ENCODE peak calls at places on chromosome 20, in five cellular contexts. R is right cardiac atrium, J is PC-9, C is pancreas, B is AG04450. D is an unnamed sample.

GRCh38 chr20:17446171-17446570 is 85.0 kb downstream of the BFSP1 start:
- DNase-seq in R (no peak), J (no peak), C (no peak), B (no peak), D (no peak)

GRCh38 chr20:54291339-54292060 is 83.6 kb downstream of the PFDN4 start:
- DNase-seq in R (no peak), J (no peak), C (no peak), B (no peak), D (no peak)

GRCh38 chr20:2394411-2395055 is 13.8 kb downstream of the TGM6 start:
- DNase-seq in R (no peak), J (no peak), C (no peak), B (no peak), D (no peak)

GRCh38 chr20:57581202-57582028 is 20.5 kb downstream of the PCK1 start:
- DNase-seq in R (no peak), J (no peak), C (no peak), B (no peak), D (peak; percentile 38)

GRCh38 chr20:32463642-32464400 is 105.7 kb downstream of the ASXL1 start:
- DNase-seq in R (peak; percentile 32), J (no peak), C (peak; percentile 78), B (no peak), D (no peak)

GRCh38 chr20:17172826-17173420 is 53.9 kb upstream of the PCSK2 start:
- DNase-seq in R (no peak), J (no peak), C (no peak), B (no peak), D (no peak)

GRCh38 chr20:58822175-58822574 is 28.5 kb downstream of the GNAS-AS1 start:
- DNase-seq in R (no peak), J (no peak), C (no peak), B (no peak), D (no peak)

GRCh38 chr20:14336667-14337066 is 745 bp downstream of the FLRT3 start:
- DNase-seq in R (no peak), J (no peak), C (peak; percentile 14), B (no peak), D (no peak)

GRCh38 chr20:11755071-11755881 is 162.4 kb upstream of the BTBD3 start:
- DNase-seq in R (no peak), J (no peak), C (no peak), B (no peak), D (no peak)

GRCh38 chr20:36666181-36666740 is 20.3 kb upstream of the SLA2 start:
- DNase-seq in R (no peak), J (no peak), C (no peak), B (no peak), D (no peak)

GRCh38 chr20:43820742-43821330 is 93.8 kb upstream of the TOX2 start:
- DNase-seq in R (no peak), J (peak; percentile 23), C (no peak), B (no peak), D (no peak)

GRCh38 chr20:3276400-3277015 is 37.5 kb upstream of the SLC4A11 start:
- DNase-seq in R (no peak), J (peak; percentile 36), C (no peak), B (no peak), D (no peak)

GRCh38 chr20:56788671-56789610 is 159.8 kb downstream of the TFAP2C start:
- DNase-seq in R (no peak), J (peak; percentile 19), C (no peak), B (no peak), D (no peak)

GRCh38 chr20:40438161-40438835 is 250.7 kb downstream of the MAFB start:
- DNase-seq in R (no peak), J (no peak), C (no peak), B (no peak), D (no peak)

GRCh38 chr20:37745553-37745952 is 51.7 kb downstream of the CTNNBL1 start:
- DNase-seq in R (no peak), J (no peak), C (no peak), B (no peak), D (no peak)

GRCh38 chr20:59666586-59666985 is 62.2 kb downstream of the PHACTR3 start:
- DNase-seq in R (no peak), J (no peak), C (no peak), B (no peak), D (no peak)

GRCh38 chr20:38450412-38450975 is 15.4 kb upstream of the SNHG17 start:
- DNase-seq in R (no peak), J (no peak), C (no peak), B (no peak), D (no peak)

GRCh38 chr20:47353697-47354387 is 2.7 kb downstream of the ZMYND8 start:
- DNase-seq in R (no peak), J (no peak), C (no peak), B (no peak), D (no peak)

GRCh38 chr20:38970302-38970701 is 8.2 kb downstream of the DHX35 start:
- DNase-seq in R (no peak), J (no peak), C (no peak), B (no peak), D (no peak)

GRCh38 chr20:51800769-51801219 is 1.5 kb downstream of the SALL4 start:
- DNase-seq in R (no peak), J (peak; percentile 20), C (peak; percentile 33), B (no peak), D (no peak)

GRCh38 chr20:53487453-53487852 is 106.2 kb downstream of the ZNF217 start:
- DNase-seq in R (no peak), J (no peak), C (no peak), B (no peak), D (no peak)

GRCh38 chr20:41392871-41393704 is 26.5 kb upstream of the EMILIN3 start:
- DNase-seq in R (peak; percentile 71), J (peak; percentile 53), C (no peak), B (no peak), D (no peak)

GRCh38 chr20:41526327-41526726 is 91.8 kb downstream of the CHD6 start:
- DNase-seq in R (no peak), J (no peak), C (no peak), B (no peak), D (no peak)

GRCh38 chr20:54657268-54657826 is 182.0 kb downstream of the DOK5 start:
- DNase-seq in R (no peak), J (no peak), C (no peak), B (no peak), D (no peak)

GRCh38 chr20:54611701-54612487 is 136.5 kb downstream of the DOK5 start:
- DNase-seq in R (no peak), J (no peak), C (no peak), B (no peak), D (no peak)

GRCh38 chr20:50721881-50722281 is 9.5 kb upstream of the PARD6B start:
- DNase-seq in R (peak; percentile 69), J (no peak), C (no peak), B (no peak), D (no peak)

GRCh38 chr20:35833271-35833670 is 61.5 kb downstream of the PHF20 start:
- DNase-seq in R (no peak), J (no peak), C (no peak), B (no peak), D (no peak)

GRCh38 chr20:57662028-57662312 is 41.7 kb upstream of the ZBP1 start:
- DNase-seq in R (no peak), J (no peak), C (no peak), B (no peak), D (no peak)

GRCh38 chr20:50868509-50869495 is 62.4 kb downstream of the ADNP start:
- DNase-seq in R (no peak), J (no peak), C (no peak), B (no peak), D (no peak)

GRCh38 chr20:32681175-32682084 is 7.7 kb upstream of the C20orf203 start:
- DNase-seq in R (no peak), J (peak; percentile 76), C (no peak), B (no peak), D (no peak)

GRCh38 chr20:59743767-59744485 is 139.6 kb downstream of the PHACTR3 start:
- DNase-seq in R (no peak), J (peak; percentile 9), C (no peak), B (no peak), D (peak; percentile 53)

GRCh38 chr20:38278150-38278549 is 17.6 kb upstream of the KIAA1755 start:
- DNase-seq in R (no peak), J (no peak), C (no peak), B (no peak), D (no peak)

GRCh38 chr20:45919951-45920794 is 8.2 kb upstream of the PLTP start:
- DNase-seq in R (no peak), J (no peak), C (no peak), B (no peak), D (no peak)

GRCh38 chr20:45918779-45919535 is 7.0 kb upstream of the PLTP start:
- DNase-seq in R (no peak), J (no peak), C (no peak), B (no peak), D (no peak)

GRCh38 chr20:45918182-45918737 is 6.3 kb upstream of the PLTP start:
- DNase-seq in R (no peak), J (no peak), C (peak; percentile 15), B (no peak), D (no peak)

GRCh38 chr20:45919536-45919933 is 7.6 kb upstream of the PLTP start:
- DNase-seq in R (peak; percentile 83), J (no peak), C (peak; percentile 45), B (peak; percentile 82), D (no peak)

DNA sequence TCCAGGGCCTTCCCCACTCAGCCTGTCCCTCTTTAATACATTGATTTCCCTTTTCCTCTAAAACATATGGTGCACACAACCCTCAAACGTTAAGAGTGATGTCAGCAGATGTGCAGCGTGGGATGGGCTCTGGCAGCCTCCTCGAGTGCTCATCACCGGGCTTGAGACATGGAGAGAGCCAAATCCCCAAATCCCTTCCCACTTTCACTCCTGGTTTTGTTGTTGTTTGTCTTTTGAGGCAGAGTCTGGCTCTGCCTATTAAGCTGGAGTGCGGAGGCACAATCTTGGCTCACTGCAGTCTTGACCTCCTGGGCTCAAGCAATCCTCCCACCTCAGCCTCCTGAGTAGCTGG is 5.8 kb upstream of the PLTP start:
- DNase-seq in R (no peak), J (no peak), C (peak; percentile 24), B (no peak), D (no peak)
- H3K27ac ChIP-seq in R (no peak overlapping the region), J (no peak overlapping the region), C (no peak overlapping the region), B (peak overlapping the region; percentile 76), D (peak overlapping the region; percentile 65)

GRCh38 chr20:46185353-46185752 is 67.2 kb downstream of the CD40 start:
- DNase-seq in R (no peak), J (no peak), C (no peak), B (no peak), D (no peak)
- H3K27ac ChIP-seq in R (no peak overlapping the region), J (no peak overlapping the region), C (no peak overlapping the region), B (no peak overlapping the region), D (no peak overlapping the region)

GRCh38 chr20:20593447-20594170 is 118.8 kb downstream of the RALGAPA2 start:
- DNase-seq in R (peak; percentile 18), J (peak; percentile 8), C (no peak), B (peak; percentile 36), D (peak; percentile 30)
- H3K27ac ChIP-seq in R (peak overlapping the region; percentile 19), J (no peak overlapping the region), C (no peak overlapping the region), B (no peak overlapping the region), D (peak overlapping the region; percentile 28)

DNA sequence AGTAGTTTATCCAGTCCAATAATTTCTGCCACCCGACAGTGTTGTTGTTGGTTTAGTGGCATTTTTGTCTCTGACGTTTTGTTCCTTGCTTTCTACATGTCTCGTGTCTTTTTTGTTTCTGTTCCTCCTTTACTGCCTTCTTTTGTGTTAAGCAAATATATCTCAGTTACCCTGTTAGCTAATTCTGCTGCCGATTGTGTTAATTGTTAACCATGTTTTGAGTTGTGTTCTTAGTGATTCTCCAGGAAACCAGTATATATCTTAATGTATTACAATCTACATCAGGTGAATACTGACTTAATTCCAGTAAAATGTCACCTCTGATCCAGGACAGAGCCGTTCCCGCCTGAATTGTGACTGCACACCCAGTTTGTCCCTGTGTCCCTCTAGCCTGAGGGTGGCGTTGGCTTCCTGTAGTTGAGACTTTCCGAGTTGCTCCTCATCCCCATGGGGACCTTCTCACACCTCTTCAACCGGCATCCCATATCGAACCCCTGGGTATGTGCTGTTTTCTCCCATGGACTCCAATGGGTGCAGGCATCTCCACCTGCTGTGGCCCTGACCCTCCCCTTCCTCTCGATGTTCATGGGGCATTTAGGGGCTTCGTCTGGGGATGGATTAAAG is 35.8 kb upstream of the BHLHE23 start:
- DNase-seq in R (no peak), J (no peak), C (no peak), B (no peak), D (no peak)
- H3K27ac ChIP-seq in R (no peak overlapping the region), J (no peak overlapping the region), C (no peak overlapping the region), B (no peak overlapping the region), D (no peak overlapping the region)

D was measured in upper lobe of left lung.